ENCODE peak calls at places on chromosomes 3 and 15, in ten cellular contexts. J is uterus, Z is body of pancreas, V is transverse colon, W is ovary, C is tibial nerve, G is adrenal gland, P is sigmoid colon, L is testis, K is K562. D is an unnamed sample.

GRCh38 chr15:82048809-82049208 is 3.0 kb upstream of the MEX3B start:
- DNase-seq in J (no peak), Z (no peak), V (no peak), W (no peak), C (no peak), G (no peak), P (no peak), L (no peak), K (no peak), D (no peak)

GRCh38 chr15:75203017-75203907 is 1.6 kb downstream of the C15orf39 start:
- DNase-seq in J (peak), Z (no peak), V (no peak), W (peak), C (peak), G (peak), P (no peak), L (no peak), K (no peak), D (peak)

GRCh38 chr15:66569461-66570137 is 3.8 kb upstream of the LCTL start:
- DNase-seq in J (no peak), Z (no peak), V (no peak), W (no peak), C (no peak), G (no peak), P (no peak), L (no peak), K (no peak), D (no peak)

GRCh38 chr3:77412591-77412990 is 372.7 kb downstream of the ROBO2 start:
- DNase-seq in J (no peak), Z (no peak), V (no peak), W (no peak), C (no peak), G (no peak), P (no peak), L (no peak), K (no peak), D (no peak)

GRCh38 chr3:39592306-39592705 is 124.8 kb downstream of the MOBP start:
- DNase-seq in J (no peak), Z (no peak), V (no peak), W (no peak), C (no peak), G (no peak), P (no peak), L (no peak), K (no peak), D (no peak)

GRCh38 chr15:38378162-38378560 is 75.8 kb upstream of the FAM98B start:
- DNase-seq in J (peak), Z (peak), V (peak), W (peak), C (peak), G (peak), P (peak), L (peak), K (no peak), D (peak)

GRCh38 chr3:107542665-107543064 is 19.9 kb downstream of the BBX start:
- DNase-seq in J (no peak), Z (no peak), V (no peak), W (no peak), C (no peak), G (peak), P (no peak), L (no peak), K (no peak), D (no peak)

GRCh38 chr15:101372149-101372577 is 77.1 kb upstream of the SNRPA1 start:
- DNase-seq in J (no peak), Z (no peak), V (peak), W (no peak), C (no peak), G (no peak), P (peak), L (no peak), K (no peak), D (no peak)

GRCh38 chr15:85411992-85412538 is 31.7 kb downstream of the AKAP13 start:
- DNase-seq in J (no peak), Z (no peak), V (no peak), W (no peak), C (no peak), G (no peak), P (no peak), L (no peak), K (no peak), D (no peak)

GRCh38 chr3:52526151-52526561 is 7.5 kb downstream of the NT5DC2 start:
- DNase-seq in J (no peak), Z (peak), V (no peak), W (peak), C (no peak), G (no peak), P (peak), L (no peak), K (no peak), D (peak)

GRCh38 chr15:57607570-57608000 is 15.9 kb downstream of the MYZAP start:
- DNase-seq in J (no peak), Z (peak), V (peak), W (no peak), C (no peak), G (peak), P (no peak), L (no peak), K (no peak), D (no peak)

GRCh38 chr3:77256584-77257488 is 216.9 kb downstream of the ROBO2 start:
- DNase-seq in J (no peak), Z (no peak), V (no peak), W (no peak), C (no peak), G (no peak), P (no peak), L (no peak), K (no peak), D (no peak)

GRCh38 chr15:48898083-48898482 is 20.1 kb downstream of the EID1 start:
- DNase-seq in J (no peak), Z (no peak), V (no peak), W (no peak), C (no peak), G (no peak), P (no peak), L (no peak), K (no peak), D (no peak)

GRCh38 chr15:31391687-31392671 is 65.3 kb downstream of the KLF13 start:
- DNase-seq in J (peak), Z (peak), V (peak), W (peak), C (peak), G (peak), P (peak), L (peak), K (peak), D (peak)

GRCh38 chr15:22968356-22968755 is 11.8 kb downstream of the CYFIP1 start:
- DNase-seq in J (no peak), Z (no peak), V (no peak), W (no peak), C (no peak), G (no peak), P (peak), L (no peak), K (no peak), D (no peak)

GRCh38 chr3:71102111-71103039 is 481.2 kb downstream of the FOXP1 start:
- DNase-seq in J (no peak), Z (no peak), V (no peak), W (no peak), C (no peak), G (no peak), P (no peak), L (no peak), K (no peak), D (no peak)

GRCh38 chr3:170606675-170607074 is 20.8 kb upstream of the SLC7A14 start:
- DNase-seq in J (no peak), Z (no peak), V (no peak), W (no peak), C (no peak), G (no peak), P (no peak), L (no peak), K (no peak), D (no peak)

GRCh38 chr3:58271901-58272501 is 34.0 kb upstream of the RPP14 start:
- DNase-seq in J (no peak), Z (no peak), V (no peak), W (no peak), C (no peak), G (peak), P (no peak), L (no peak), K (no peak), D (no peak)

GRCh38 chr3:127590282-127590592 is 296 bp downstream of the TPRA1 start:
- DNase-seq in J (no peak), Z (no peak), V (peak), W (no peak), C (no peak), G (no peak), P (peak), L (no peak), K (peak), D (peak)

GRCh38 chr3:63908081-63908736 is 4.0 kb downstream of the SCAANT1 start:
- DNase-seq in J (no peak), Z (no peak), V (no peak), W (no peak), C (no peak), G (no peak), P (no peak), L (no peak), K (no peak), D (no peak)

GRCh38 chr3:60803812-60804211 is 447.4 kb downstream of the FHIT start:
- DNase-seq in J (no peak), Z (no peak), V (no peak), W (no peak), C (no peak), G (no peak), P (no peak), L (no peak), K (no peak), D (no peak)

GRCh38 chr3:24348348-24348747 is 146.3 kb downstream of the THRB start:
- DNase-seq in J (no peak), Z (peak), V (no peak), W (no peak), C (no peak), G (no peak), P (no peak), L (no peak), K (no peak), D (no peak)

GRCh38 chr3:190883973-190884832 is 21.7 kb upstream of the GMNC start:
- DNase-seq in J (peak), Z (peak), V (peak), W (peak), C (peak), G (peak), P (no peak), L (peak), K (peak), D (peak)

GRCh38 chr3:129304141-129304540 is 25.5 kb downstream of the HMCES start:
- DNase-seq in J (no peak), Z (no peak), V (no peak), W (no peak), C (no peak), G (no peak), P (no peak), L (no peak), K (no peak), D (no peak)

GRCh38 chr3:41260063-41260450 is 60.8 kb downstream of the CTNNB1 start:
- DNase-seq in J (no peak), Z (no peak), V (no peak), W (no peak), C (no peak), G (no peak), P (no peak), L (no peak), K (no peak), D (peak)

GRCh38 chr15:79076661-79077060 is 13.9 kb downstream of the RASGRF1 start:
- DNase-seq in J (no peak), Z (no peak), V (no peak), W (peak), C (no peak), G (no peak), P (peak), L (no peak), K (no peak), D (no peak)

GRCh38 chr15:73326157-73326556 is 42.6 kb downstream of the HCN4 start:
- DNase-seq in J (no peak), Z (no peak), V (no peak), W (no peak), C (no peak), G (no peak), P (peak), L (no peak), K (no peak), D (no peak)

GRCh38 chr3:152232001-152232400 is 36.7 kb upstream of the MBNL1 start:
- DNase-seq in J (no peak), Z (no peak), V (no peak), W (no peak), C (no peak), G (no peak), P (no peak), L (no peak), K (no peak), D (no peak)

GRCh38 chr15:98800437-98801233 is 152.3 kb downstream of the IGF1R start:
- DNase-seq in J (peak), Z (peak), V (peak), W (no peak), C (peak), G (peak), P (peak), L (peak), K (no peak), D (peak)

GRCh38 chr15:64755427-64755823 is 20.0 kb downstream of the RBPMS2 start:
- DNase-seq in J (no peak), Z (no peak), V (no peak), W (no peak), C (no peak), G (no peak), P (no peak), L (no peak), K (no peak), D (no peak)
- H3K4me3 ChIP-seq in J (no peak), Z (no peak), V (no peak), W (no peak), C (no peak), G (no peak), P (no peak), L (no peak), K (no peak), D (no peak)

GRCh38 chr3:89114841-89115223 is 7.4 kb downstream of the EPHA3 start:
- DNase-seq in J (no peak), Z (no peak), V (no peak), W (no peak), C (no peak), G (no peak), P (no peak), L (no peak), K (no peak), D (no peak)

GRCh38 chr3:89113344-89113743 is 5.9 kb downstream of the EPHA3 start:
- DNase-seq in J (no peak), Z (no peak), V (no peak), W (no peak), C (no peak), G (no peak), P (no peak), L (no peak), K (no peak), D (no peak)

GRCh38 chr3:89113887-89114840 is 6.7 kb downstream of the EPHA3 start:
- DNase-seq in J (peak), Z (peak), V (peak), W (peak), C (peak), G (peak), P (peak), L (peak), K (no peak), D (peak)

GRCh38 chr3:89116486-89116885 is 9.1 kb downstream of the EPHA3 start:
- DNase-seq in J (no peak), Z (no peak), V (no peak), W (no peak), C (no peak), G (no peak), P (no peak), L (no peak), K (no peak), D (no peak)
- TF ChIP-seq POLR2A in J (no peak), Z (no peak), V (no peak), W (no peak), C (no peak), G (no peak), P (no peak), L (no peak), K (no peak), D (no peak)

GRCh38 chr3:177813322-177813721 is 616.0 kb upstream of the TBL1XR1 start:
- DNase-seq in J (no peak), Z (peak), V (no peak), W (no peak), C (peak), G (peak), P (peak), L (peak), K (no peak), D (peak)

GRCh38 chr3:177817746-177818145 is 620.5 kb upstream of the TBL1XR1 start:
- DNase-seq in J (no peak), Z (no peak), V (no peak), W (no peak), C (no peak), G (no peak), P (no peak), L (no peak), K (no peak), D (peak)

GRCh38 chr3:177820683-177821316 is 623.5 kb upstream of the TBL1XR1 start:
- DNase-seq in J (no peak), Z (no peak), V (no peak), W (no peak), C (no peak), G (no peak), P (no peak), L (no peak), K (no peak), D (no peak)

GRCh38 chr3:177818712-177819111 is 621.4 kb upstream of the TBL1XR1 start:
- DNase-seq in J (no peak), Z (no peak), V (no peak), W (no peak), C (no peak), G (no peak), P (no peak), L (no peak), K (no peak), D (no peak)

DNA sequence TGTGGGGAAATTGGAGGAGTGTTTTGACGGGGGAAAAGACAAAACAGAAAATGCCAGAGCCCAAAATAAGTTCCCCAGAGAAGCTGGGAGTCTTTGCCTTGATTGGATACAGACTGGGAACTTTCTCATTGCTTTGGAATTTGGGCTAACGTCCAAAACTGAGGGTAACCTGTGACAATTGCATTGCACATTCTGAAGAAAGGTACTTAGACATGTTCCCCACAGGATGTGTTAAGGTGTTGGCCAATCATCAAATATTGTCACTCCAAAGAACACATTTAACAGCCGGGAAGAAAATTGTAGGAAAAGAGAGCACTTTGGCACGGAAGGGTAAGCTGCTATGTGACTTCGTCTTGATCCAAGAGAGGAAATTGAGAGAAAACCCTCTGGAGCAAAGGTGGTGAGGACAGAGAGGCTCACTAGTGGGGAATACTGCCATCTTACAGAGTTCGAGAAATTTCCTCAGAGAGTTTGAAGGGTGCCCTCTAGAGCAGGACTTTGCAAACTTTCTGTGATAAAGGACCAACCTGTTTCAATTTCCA is 619.5 kb upstream of the TBL1XR1 start:
- DNase-seq in J (no peak), Z (peak), V (no peak), W (no peak), C (no peak), G (no peak), P (no peak), L (no peak), K (no peak), D (peak)
- H3K27ac ChIP-seq in J (peak), Z (peak), V (peak), W (no peak), C (no peak), G (no peak), P (peak), L (no peak), K (no peak), D (peak)

GRCh38 chr15:27826902-27827321 is 272.2 kb downstream of the OCA2 start:
- DNase-seq in J (no peak), Z (no peak), V (no peak), W (no peak), C (peak), G (no peak), P (no peak), L (no peak), K (no peak), D (no peak)

GRCh38 chr15:27825023-27825422 is 274.1 kb downstream of the OCA2 start:
- DNase-seq in J (no peak), Z (no peak), V (no peak), W (no peak), C (no peak), G (no peak), P (no peak), L (no peak), K (no peak), D (no peak)

GRCh38 chr15:27828721-27829120 is 270.4 kb downstream of the OCA2 start:
- DNase-seq in J (no peak), Z (no peak), V (no peak), W (no peak), C (no peak), G (no peak), P (no peak), L (no peak), K (no peak), D (no peak)

GRCh38 chr15:27826411-27826810 is 272.7 kb downstream of the OCA2 start:
- DNase-seq in J (no peak), Z (no peak), V (no peak), W (no peak), C (no peak), G (no peak), P (no peak), L (no peak), K (no peak), D (no peak)

GRCh38 chr15:27827336-27827735 is 271.8 kb downstream of the OCA2 start:
- DNase-seq in J (no peak), Z (no peak), V (no peak), W (no peak), C (no peak), G (no peak), P (no peak), L (no peak), K (no peak), D (no peak)
- H3K4me3 ChIP-seq in J (no peak), Z (no peak), V (no peak), W (no peak), C (no peak), G (no peak), P (no peak), L (no peak), K (no peak), D (no peak)

GRCh38 chr3:61927332-61927731 is 366.0 kb downstream of the PTPRG start:
- DNase-seq in J (peak), Z (peak), V (peak), W (peak), C (peak), G (peak), P (peak), L (peak), K (no peak), D (peak)

GRCh38 chr3:61926913-61927312 is 365.5 kb downstream of the PTPRG start:
- DNase-seq in J (no peak), Z (no peak), V (no peak), W (no peak), C (no peak), G (no peak), P (no peak), L (no peak), K (no peak), D (no peak)

GRCh38 chr3:61928776-61929175 is 367.4 kb downstream of the PTPRG start:
- DNase-seq in J (no peak), Z (no peak), V (no peak), W (no peak), C (no peak), G (no peak), P (no peak), L (no peak), K (no peak), D (no peak)

GRCh38 chr3:61929631-61930030 is 368.3 kb downstream of the PTPRG start:
- DNase-seq in J (no peak), Z (no peak), V (no peak), W (no peak), C (no peak), G (no peak), P (no peak), L (no peak), K (no peak), D (no peak)

GRCh38 chr3:61928020-61928419 is 366.6 kb downstream of the PTPRG start:
- DNase-seq in J (no peak), Z (no peak), V (no peak), W (no peak), C (no peak), G (no peak), P (no peak), L (no peak), K (no peak), D (no peak)
- TF ChIP-seq POLR2A in J (no peak), Z (no peak), V (no peak), W (no peak), C (no peak), G (no peak), P (no peak), L (no peak), K (no peak), D (no peak)

DNA sequence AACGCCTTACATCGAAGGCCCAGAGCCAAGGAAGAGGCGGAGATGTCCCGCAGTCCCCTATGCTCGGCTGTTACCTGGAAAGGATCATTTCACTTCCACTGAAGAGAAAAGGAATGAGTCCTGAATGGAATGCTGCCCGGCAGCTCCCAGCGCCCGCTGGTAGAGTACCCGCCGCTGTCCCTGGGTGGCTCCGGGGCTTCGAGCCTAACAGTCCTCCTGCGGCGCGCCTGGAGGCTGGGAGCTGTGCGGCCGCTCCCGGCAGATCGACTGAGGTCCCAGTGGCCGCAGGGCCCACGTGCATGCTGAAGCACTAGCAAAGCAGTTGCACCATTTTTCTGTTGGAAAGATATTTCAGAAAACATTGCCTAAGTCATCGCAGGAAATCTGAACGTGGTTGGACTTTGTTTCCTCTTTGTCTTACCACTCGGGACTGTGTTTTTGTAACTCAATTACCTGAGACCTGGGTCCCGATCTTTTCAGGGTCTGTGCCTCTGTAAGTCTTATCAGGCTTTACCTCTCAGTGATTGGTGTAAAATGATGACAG is 984 bp downstream of the RNU6-1 start:
- DNase-seq in J (peak), Z (peak), V (peak), W (peak), C (peak), G (peak), P (peak), L (peak), K (no peak), D (peak)
- H3K27ac ChIP-seq in J (peak), Z (peak), V (peak), W (peak), C (peak), G (peak), P (peak), L (peak), K (peak), D (peak)

D was measured in thyroid gland.